ENCODE peak calls at places on chromosomes 3 and 15, in six cellular contexts. One of them, this sample, is unnamed.

GRCh38 chr3:126107960-126108688 is 24.2 kb upstream of the SLC41A3 start:
- DNase-seq in GM06990: no peak
- DNase-seq in pancreas: no peak
- DNase-seq in GM23338: no peak
- DNase-seq in IMR-90: peak; percentile 29
- DNase-seq in left ventricle myocardium inferior: no peak
- DNase-seq in this sample: no peak

GRCh38 chr15:92616621-92617179 is 38.9 kb downstream of the FAM174B start:
- DNase-seq in GM06990: no peak
- DNase-seq in pancreas: no peak
- DNase-seq in GM23338: no peak
- DNase-seq in IMR-90: no peak
- DNase-seq in left ventricle myocardium inferior: no peak
- DNase-seq in this sample: peak; percentile 77

GRCh38 chr3:37347941-37348340 is 173.6 kb upstream of the LRRFIP2 start:
- DNase-seq in GM06990: no peak
- DNase-seq in pancreas: no peak
- DNase-seq in GM23338: no peak
- DNase-seq in IMR-90: peak; percentile 29
- DNase-seq in left ventricle myocardium inferior: no peak
- DNase-seq in this sample: no peak

GRCh38 chr3:30124435-30125390 is 481.7 kb upstream of the TGFBR2 start:
- DNase-seq in GM06990: no peak
- DNase-seq in pancreas: no peak
- DNase-seq in GM23338: peak; percentile 17
- DNase-seq in IMR-90: peak; percentile 68
- DNase-seq in left ventricle myocardium inferior: no peak
- DNase-seq in this sample: no peak

GRCh38 chr3:52218953-52219650 is 6.3 kb downstream of the TLR9 start:
- DNase-seq in GM06990: no peak
- DNase-seq in pancreas: no peak
- DNase-seq in GM23338: no peak
- DNase-seq in IMR-90: no peak
- DNase-seq in left ventricle myocardium inferior: no peak
- DNase-seq in this sample: no peak

GRCh38 chr3:181568248-181568647 is 143.5 kb upstream of the SOX2 start:
- DNase-seq in GM06990: no peak
- DNase-seq in pancreas: no peak
- DNase-seq in GM23338: no peak
- DNase-seq in IMR-90: no peak
- DNase-seq in left ventricle myocardium inferior: no peak
- DNase-seq in this sample: no peak

GRCh38 chr15:73989001-73989798 is 2.9 kb downstream of the STOML1 start:
- DNase-seq in GM06990: no peak
- DNase-seq in pancreas: no peak
- DNase-seq in GM23338: no peak
- DNase-seq in IMR-90: peak; percentile 86
- DNase-seq in left ventricle myocardium inferior: no peak
- DNase-seq in this sample: peak; percentile 40

GRCh38 chr15:81611679-81612078 is 237.7 kb upstream of the TMC3 start:
- DNase-seq in GM06990: no peak
- DNase-seq in pancreas: no peak
- DNase-seq in GM23338: no peak
- DNase-seq in IMR-90: no peak
- DNase-seq in left ventricle myocardium inferior: no peak
- DNase-seq in this sample: no peak

GRCh38 chr3:151203053-151203420 is at the start of gene GPR171:
- DNase-seq in GM06990: peak; percentile 10
- DNase-seq in pancreas: no peak
- DNase-seq in GM23338: no peak
- DNase-seq in IMR-90: no peak
- DNase-seq in left ventricle myocardium inferior: no peak
- DNase-seq in this sample: no peak

GRCh38 chr15:90219421-90220141 is 14.2 kb downstream of the CIB1 start:
- DNase-seq in GM06990: peak; percentile 65
- DNase-seq in pancreas: no peak
- DNase-seq in GM23338: peak; percentile 78
- DNase-seq in IMR-90: no peak
- DNase-seq in left ventricle myocardium inferior: no peak
- DNase-seq in this sample: peak; percentile 34

GRCh38 chr3:171813897-171814460 is 3.7 kb upstream of the PLD1 start:
- DNase-seq in GM06990: no peak
- DNase-seq in pancreas: no peak
- DNase-seq in GM23338: no peak
- DNase-seq in IMR-90: no peak
- DNase-seq in left ventricle myocardium inferior: no peak
- DNase-seq in this sample: no peak

GRCh38 chr3:107206945-107207344 is 170.3 kb upstream of the CCDC54 start:
- DNase-seq in GM06990: no peak
- DNase-seq in pancreas: no peak
- DNase-seq in GM23338: no peak
- DNase-seq in IMR-90: no peak
- DNase-seq in left ventricle myocardium inferior: no peak
- DNase-seq in this sample: peak; percentile 38

GRCh38 chr3:154334973-154335420 is 10.7 kb upstream of the DHX36 start:
- DNase-seq in GM06990: no peak
- DNase-seq in pancreas: no peak
- DNase-seq in GM23338: peak; percentile 69
- DNase-seq in IMR-90: peak; percentile 53
- DNase-seq in left ventricle myocardium inferior: no peak
- DNase-seq in this sample: no peak

GRCh38 chr3:140091143-140091542 is 156.2 kb downstream of the CLSTN2 start:
- DNase-seq in GM06990: no peak
- DNase-seq in pancreas: no peak
- DNase-seq in GM23338: no peak
- DNase-seq in IMR-90: no peak
- DNase-seq in left ventricle myocardium inferior: no peak
- DNase-seq in this sample: peak; percentile 92

GRCh38 chr3:42739401-42740158 is 33.5 kb downstream of the CCDC13 start:
- DNase-seq in GM06990: no peak
- DNase-seq in pancreas: no peak
- DNase-seq in GM23338: no peak
- DNase-seq in IMR-90: no peak
- DNase-seq in left ventricle myocardium inferior: peak; percentile 91
- DNase-seq in this sample: no peak

GRCh38 chr3:90241481-90241880 is 1134.1 kb downstream of the EPHA3 start:
- DNase-seq in GM06990: no peak
- DNase-seq in pancreas: no peak
- DNase-seq in GM23338: no peak
- DNase-seq in IMR-90: no peak
- DNase-seq in left ventricle myocardium inferior: no peak
- DNase-seq in this sample: no peak

GRCh38 chr3:51908026-51908425 is 4.9 kb upstream of the IQCF1 start:
- DNase-seq in GM06990: no peak
- DNase-seq in pancreas: no peak
- DNase-seq in GM23338: no peak
- DNase-seq in IMR-90: no peak
- DNase-seq in left ventricle myocardium inferior: no peak
- DNase-seq in this sample: no peak

GRCh38 chr3:183253364-183253960 is 409 bp downstream of the B3GNT5 start:
- DNase-seq in GM06990: peak; percentile 22
- DNase-seq in pancreas: peak; percentile 67
- DNase-seq in GM23338: no peak
- DNase-seq in IMR-90: peak; percentile 41
- DNase-seq in left ventricle myocardium inferior: peak; percentile 82
- DNase-seq in this sample: peak; percentile 43

GRCh38 chr3:183253961-183254815 is 1.1 kb downstream of the B3GNT5 start:
- DNase-seq in GM06990: peak; percentile 7
- DNase-seq in pancreas: peak; percentile 44
- DNase-seq in GM23338: peak; percentile 74
- DNase-seq in IMR-90: peak; percentile 12
- DNase-seq in left ventricle myocardium inferior: peak; percentile 45
- DNase-seq in this sample: peak; percentile 31

GRCh38 chr3:183252973-183253363 is at the start of gene B3GNT5:
- DNase-seq in GM06990: no peak
- DNase-seq in pancreas: peak; percentile 73
- DNase-seq in GM23338: peak; percentile 84
- DNase-seq in IMR-90: no peak
- DNase-seq in left ventricle myocardium inferior: peak; percentile 20
- DNase-seq in this sample: peak; percentile 21

GRCh38 chr3:183254816-183255730 is 2.0 kb downstream of the B3GNT5 start:
- DNase-seq in GM06990: no peak
- DNase-seq in pancreas: no peak
- DNase-seq in GM23338: no peak
- DNase-seq in IMR-90: peak; percentile 18
- DNase-seq in left ventricle myocardium inferior: no peak
- DNase-seq in this sample: no peak

GRCh38 chr3:183252108-183252782 is 808 bp upstream of the B3GNT5 start:
- DNase-seq in GM06990: no peak
- DNase-seq in pancreas: no peak
- DNase-seq in GM23338: no peak
- DNase-seq in IMR-90: no peak
- DNase-seq in left ventricle myocardium inferior: no peak
- DNase-seq in this sample: no peak
- H3K4me3 ChIP-seq in GM06990: no peak overlapping the region
- H3K4me3 ChIP-seq in pancreas: peak overlapping the region; percentile 71
- H3K4me3 ChIP-seq in GM23338: peak overlapping the region; percentile 85
- H3K4me3 ChIP-seq in IMR-90: no peak overlapping the region
- H3K4me3 ChIP-seq in left ventricle myocardium inferior: peak overlapping the region; percentile 84
- H3K4me3 ChIP-seq in this sample: no peak overlapping the region

GRCh38 chr3:149784064-149784704 is 8.2 kb downstream of the ANKUB1 start:
- DNase-seq in GM06990: no peak
- DNase-seq in pancreas: no peak
- DNase-seq in GM23338: no peak
- DNase-seq in IMR-90: peak; percentile 34
- DNase-seq in left ventricle myocardium inferior: no peak
- DNase-seq in this sample: peak; percentile 60
- H3K27me3 ChIP-seq in GM06990: no peaks in the 10 kb centered on the region
- H3K27me3 ChIP-seq in pancreas: no peaks in the 10 kb centered on the region
- H3K27me3 ChIP-seq in GM23338: no peaks in the 10 kb centered on the region
- H3K27me3 ChIP-seq in IMR-90: no peaks in the 10 kb centered on the region
- H3K27me3 ChIP-seq in left ventricle myocardium inferior: no peaks in the 10 kb centered on the region
- H3K27me3 ChIP-seq in this sample: no peaks in the 10 kb centered on the region

GRCh38 chr3:197050511-197050910 is 20.9 kb upstream of the MELTF start:
- DNase-seq in GM06990: no peak
- DNase-seq in pancreas: no peak
- DNase-seq in GM23338: no peak
- DNase-seq in IMR-90: no peak
- DNase-seq in left ventricle myocardium inferior: no peak
- DNase-seq in this sample: no peak
- H3K36me3 ChIP-seq in GM06990: peaks cover 2% of the 10 kb centered on the region
- H3K36me3 ChIP-seq in pancreas: peaks cover 16% of the 10 kb centered on the region
- H3K36me3 ChIP-seq in GM23338: peaks cover 8% of the 10 kb centered on the region
- H3K36me3 ChIP-seq in IMR-90: peaks cover 9% of the 10 kb centered on the region
- H3K36me3 ChIP-seq in left ventricle myocardium inferior: peaks cover 79% of the 10 kb centered on the region
- H3K36me3 ChIP-seq in this sample: peaks cover 70% of the 10 kb centered on the region

GRCh38 chr3:198030726-198031125 is 70.7 kb downstream of the LMLN start:
- DNase-seq in GM06990: no peak
- DNase-seq in pancreas: no peak
- DNase-seq in GM23338: no peak
- DNase-seq in IMR-90: no peak
- DNase-seq in left ventricle myocardium inferior: no peak
- DNase-seq in this sample: no peak
- H3K4me3 ChIP-seq in GM06990: no peak overlapping the region
- H3K4me3 ChIP-seq in pancreas: no peak overlapping the region
- H3K4me3 ChIP-seq in GM23338: no peak overlapping the region
- H3K4me3 ChIP-seq in IMR-90: no peak overlapping the region
- H3K4me3 ChIP-seq in left ventricle myocardium inferior: no peak overlapping the region
- H3K4me3 ChIP-seq in this sample: no peak overlapping the region

GRCh38 chr15:101039461-101039860 is 120.3 kb downstream of the LRRK1 start:
- DNase-seq in GM06990: no peak
- DNase-seq in pancreas: no peak
- DNase-seq in GM23338: no peak
- DNase-seq in IMR-90: peak; percentile 71
- DNase-seq in left ventricle myocardium inferior: no peak
- DNase-seq in this sample: no peak

GRCh38 chr15:101035611-101036010 is 116.5 kb downstream of the LRRK1 start:
- DNase-seq in GM06990: no peak
- DNase-seq in pancreas: no peak
- DNase-seq in GM23338: no peak
- DNase-seq in IMR-90: no peak
- DNase-seq in left ventricle myocardium inferior: no peak
- DNase-seq in this sample: no peak

GRCh38 chr15:101036189-101036588 is 117.0 kb downstream of the LRRK1 start:
- DNase-seq in GM06990: no peak
- DNase-seq in pancreas: no peak
- DNase-seq in GM23338: no peak
- DNase-seq in IMR-90: no peak
- DNase-seq in left ventricle myocardium inferior: no peak
- DNase-seq in this sample: no peak

GRCh38 chr15:101037090-101037830 is 118.1 kb downstream of the LRRK1 start:
- DNase-seq in GM06990: no peak
- DNase-seq in pancreas: no peak
- DNase-seq in GM23338: no peak
- DNase-seq in IMR-90: no peak
- DNase-seq in left ventricle myocardium inferior: no peak
- DNase-seq in this sample: no peak

DNA sequence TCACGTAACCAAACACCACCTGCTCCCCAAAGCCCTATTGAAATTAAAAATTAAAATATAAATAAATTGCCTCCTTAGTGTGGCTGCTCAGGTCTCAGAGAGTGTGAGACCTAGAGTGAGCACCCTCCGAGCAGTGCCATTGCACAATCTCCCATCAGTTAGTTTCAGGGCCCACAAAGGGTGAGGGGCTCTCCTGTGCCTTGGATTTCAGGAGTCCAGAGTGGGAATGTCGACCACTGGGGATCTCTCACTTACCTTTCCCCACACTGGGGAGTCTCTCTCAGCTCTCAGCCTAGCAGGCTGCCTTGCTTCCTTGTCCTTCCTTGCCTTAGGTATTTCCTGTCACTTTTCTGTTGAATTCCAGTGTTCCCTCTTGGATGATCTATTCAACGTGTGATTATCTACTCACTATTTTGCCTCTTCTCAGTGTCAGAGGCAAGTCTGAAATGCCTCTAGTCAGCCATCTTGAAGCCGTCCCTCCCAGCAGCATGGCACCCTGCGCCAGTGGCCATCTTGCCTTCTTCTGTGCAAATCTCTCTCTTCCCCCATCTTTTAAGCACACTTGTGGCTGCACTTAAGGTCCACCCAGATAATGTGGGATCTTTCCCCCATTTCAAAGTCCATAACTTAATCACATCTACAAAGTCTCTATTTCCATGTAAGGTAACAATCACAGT is 119.3 kb downstream of the LRRK1 start:
- DNase-seq in GM06990: no peak
- DNase-seq in pancreas: no peak
- DNase-seq in GM23338: no peak
- DNase-seq in IMR-90: no peak
- DNase-seq in left ventricle myocardium inferior: no peak
- DNase-seq in this sample: no peak
- H3K27me3 ChIP-seq in GM06990: no peaks in the 10 kb centered on the region
- H3K27me3 ChIP-seq in pancreas: no peaks in the 10 kb centered on the region
- H3K27me3 ChIP-seq in GM23338: no peaks in the 10 kb centered on the region
- H3K27me3 ChIP-seq in IMR-90: no peaks in the 10 kb centered on the region
- H3K27me3 ChIP-seq in left ventricle myocardium inferior: no peaks in the 10 kb centered on the region
- H3K27me3 ChIP-seq in this sample: no peaks in the 10 kb centered on the region

GRCh38 chr15:101702077-101702476 is 22.2 kb downstream of the TARS3 start:
- DNase-seq in GM06990: no peak
- DNase-seq in pancreas: no peak
- DNase-seq in GM23338: no peak
- DNase-seq in IMR-90: no peak
- DNase-seq in left ventricle myocardium inferior: no peak
- DNase-seq in this sample: no peak
- H3K36me3 ChIP-seq in GM06990: peaks cover 3% of the 10 kb centered on the region
- H3K36me3 ChIP-seq in pancreas: peaks cover 61% of the 10 kb centered on the region
- H3K36me3 ChIP-seq in GM23338: peaks cover 7% of the 10 kb centered on the region
- H3K36me3 ChIP-seq in IMR-90: peaks cover 47% of the 10 kb centered on the region
- H3K36me3 ChIP-seq in left ventricle myocardium inferior: peaks cover 88% of the 10 kb centered on the region
- H3K36me3 ChIP-seq in this sample: peaks cover 13% of the 10 kb centered on the region